ENCODE peak calls at places on chromosome 6, in ten cellular contexts. One of them, this sample, is unnamed.

GRCh38 chr6:17638212-17638611 is 38.1 kb downstream of the FAM8A1 start:
- DNase-seq in B cell: no peak
- DNase-seq in neural progenitor cell: no peak
- DNase-seq in A549: no peak
- DNase-seq in colonic mucosa: no peak
- DNase-seq in GM12865: no peak
- DNase-seq in omental fat pad: no peak
- DNase-seq in body of pancreas: no peak
- DNase-seq in GM23338: no peak
- DNase-seq in PC-3: no peak
- DNase-seq in this sample: no peak

GRCh38 chr6:25138697-25139051 is 140.5 kb upstream of the CARMIL1 start:
- DNase-seq in B cell: peak
- DNase-seq in neural progenitor cell: no peak
- DNase-seq in A549: no peak
- DNase-seq in colonic mucosa: no peak
- DNase-seq in GM12865: peak
- DNase-seq in omental fat pad: no peak
- DNase-seq in body of pancreas: no peak
- DNase-seq in GM23338: no peak
- DNase-seq in PC-3: peak
- DNase-seq in this sample: no peak

GRCh38 chr6:42742116-42742894 is 3.6 kb downstream of the TBCC start:
- DNase-seq in B cell: no peak
- DNase-seq in neural progenitor cell: no peak
- DNase-seq in A549: no peak
- DNase-seq in colonic mucosa: no peak
- DNase-seq in GM12865: no peak
- DNase-seq in omental fat pad: no peak
- DNase-seq in body of pancreas: no peak
- DNase-seq in GM23338: no peak
- DNase-seq in PC-3: peak
- DNase-seq in this sample: no peak

GRCh38 chr6:94144807-94145206 is 725.4 kb upstream of the EPHA7 start:
- DNase-seq in B cell: no peak
- DNase-seq in neural progenitor cell: no peak
- DNase-seq in A549: no peak
- DNase-seq in colonic mucosa: no peak
- DNase-seq in GM12865: no peak
- DNase-seq in omental fat pad: no peak
- DNase-seq in body of pancreas: no peak
- DNase-seq in GM23338: no peak
- DNase-seq in PC-3: no peak
- DNase-seq in this sample: no peak

GRCh38 chr6:106520711-106521367 is 108.5 kb downstream of the RTN4IP1 start:
- DNase-seq in B cell: peak
- DNase-seq in neural progenitor cell: no peak
- DNase-seq in A549: no peak
- DNase-seq in colonic mucosa: peak
- DNase-seq in GM12865: peak
- DNase-seq in omental fat pad: no peak
- DNase-seq in body of pancreas: no peak
- DNase-seq in GM23338: no peak
- DNase-seq in PC-3: no peak
- DNase-seq in this sample: peak

GRCh38 chr6:139597781-139598368 is 223.4 kb upstream of the CITED2 start:
- DNase-seq in B cell: no peak
- DNase-seq in neural progenitor cell: peak
- DNase-seq in A549: peak
- DNase-seq in colonic mucosa: peak
- DNase-seq in GM12865: no peak
- DNase-seq in omental fat pad: no peak
- DNase-seq in body of pancreas: peak
- DNase-seq in GM23338: no peak
- DNase-seq in PC-3: peak
- DNase-seq in this sample: no peak

GRCh38 chr6:142294681-142295080 is 7.1 kb upstream of the ADGRG6 start:
- DNase-seq in B cell: peak
- DNase-seq in neural progenitor cell: no peak
- DNase-seq in A549: no peak
- DNase-seq in colonic mucosa: no peak
- DNase-seq in GM12865: no peak
- DNase-seq in omental fat pad: no peak
- DNase-seq in body of pancreas: no peak
- DNase-seq in GM23338: no peak
- DNase-seq in PC-3: no peak
- DNase-seq in this sample: no peak

GRCh38 chr6:131948692-131949614 is 2.2 kb downstream of the CCN2 start:
- DNase-seq in B cell: no peak
- DNase-seq in neural progenitor cell: no peak
- DNase-seq in A549: no peak
- DNase-seq in colonic mucosa: no peak
- DNase-seq in GM12865: no peak
- DNase-seq in omental fat pad: no peak
- DNase-seq in body of pancreas: peak
- DNase-seq in GM23338: no peak
- DNase-seq in PC-3: peak
- DNase-seq in this sample: no peak

GRCh38 chr6:100573169-100573568 is 108.4 kb upstream of the SIM1 start:
- DNase-seq in B cell: no peak
- DNase-seq in neural progenitor cell: peak
- DNase-seq in A549: peak
- DNase-seq in colonic mucosa: no peak
- DNase-seq in GM12865: peak
- DNase-seq in omental fat pad: no peak
- DNase-seq in body of pancreas: no peak
- DNase-seq in GM23338: peak
- DNase-seq in PC-3: peak
- DNase-seq in this sample: no peak

GRCh38 chr6:50655848-50656453 is 57.4 kb upstream of the TFAP2D start:
- DNase-seq in B cell: no peak
- DNase-seq in neural progenitor cell: peak
- DNase-seq in A549: peak
- DNase-seq in colonic mucosa: no peak
- DNase-seq in GM12865: peak
- DNase-seq in omental fat pad: no peak
- DNase-seq in body of pancreas: no peak
- DNase-seq in GM23338: peak
- DNase-seq in PC-3: peak
- DNase-seq in this sample: peak

GRCh38 chr6:129489215-129489765 is 220.7 kb downstream of the ARHGAP18 start:
- DNase-seq in B cell: no peak
- DNase-seq in neural progenitor cell: no peak
- DNase-seq in A549: no peak
- DNase-seq in colonic mucosa: no peak
- DNase-seq in GM12865: no peak
- DNase-seq in omental fat pad: no peak
- DNase-seq in body of pancreas: no peak
- DNase-seq in GM23338: no peak
- DNase-seq in PC-3: no peak
- DNase-seq in this sample: no peak

GRCh38 chr6:42131531-42131930 is 10.9 kb downstream of the C6orf132 start:
- DNase-seq in B cell: no peak
- DNase-seq in neural progenitor cell: no peak
- DNase-seq in A549: no peak
- DNase-seq in colonic mucosa: no peak
- DNase-seq in GM12865: no peak
- DNase-seq in omental fat pad: no peak
- DNase-seq in body of pancreas: no peak
- DNase-seq in GM23338: no peak
- DNase-seq in PC-3: peak
- DNase-seq in this sample: no peak

GRCh38 chr6:13273931-13274706 is 54.2 kb downstream of the TBC1D7 start:
- DNase-seq in B cell: peak
- DNase-seq in neural progenitor cell: no peak
- DNase-seq in A549: no peak
- DNase-seq in colonic mucosa: peak
- DNase-seq in GM12865: peak
- DNase-seq in omental fat pad: no peak
- DNase-seq in body of pancreas: no peak
- DNase-seq in GM23338: no peak
- DNase-seq in PC-3: no peak
- DNase-seq in this sample: peak

GRCh38 chr6:151425561-151425960 is 26.4 kb downstream of the RMND1 start:
- DNase-seq in B cell: no peak
- DNase-seq in neural progenitor cell: no peak
- DNase-seq in A549: no peak
- DNase-seq in colonic mucosa: no peak
- DNase-seq in GM12865: no peak
- DNase-seq in omental fat pad: no peak
- DNase-seq in body of pancreas: no peak
- DNase-seq in GM23338: no peak
- DNase-seq in PC-3: peak
- DNase-seq in this sample: no peak

GRCh38 chr6:52009736-52010135 is 77.7 kb downstream of the PKHD1 start:
- DNase-seq in B cell: no peak
- DNase-seq in neural progenitor cell: no peak
- DNase-seq in A549: no peak
- DNase-seq in colonic mucosa: no peak
- DNase-seq in GM12865: no peak
- DNase-seq in omental fat pad: no peak
- DNase-seq in body of pancreas: no peak
- DNase-seq in GM23338: no peak
- DNase-seq in PC-3: no peak
- DNase-seq in this sample: no peak

GRCh38 chr6:168480481-168480880 is 39.5 kb downstream of the SMOC2 start:
- DNase-seq in B cell: no peak
- DNase-seq in neural progenitor cell: no peak
- DNase-seq in A549: no peak
- DNase-seq in colonic mucosa: no peak
- DNase-seq in GM12865: no peak
- DNase-seq in omental fat pad: no peak
- DNase-seq in body of pancreas: no peak
- DNase-seq in GM23338: no peak
- DNase-seq in PC-3: no peak
- DNase-seq in this sample: no peak

GRCh38 chr6:14121936-14122344 is 4.4 kb downstream of the CD83 start:
- DNase-seq in B cell: peak
- DNase-seq in neural progenitor cell: no peak
- DNase-seq in A549: no peak
- DNase-seq in colonic mucosa: no peak
- DNase-seq in GM12865: peak
- DNase-seq in omental fat pad: no peak
- DNase-seq in body of pancreas: no peak
- DNase-seq in GM23338: no peak
- DNase-seq in PC-3: no peak
- DNase-seq in this sample: peak

GRCh38 chr6:34343823-34344222 is 48.6 kb downstream of the NUDT3 start:
- DNase-seq in B cell: no peak
- DNase-seq in neural progenitor cell: no peak
- DNase-seq in A549: no peak
- DNase-seq in colonic mucosa: no peak
- DNase-seq in GM12865: no peak
- DNase-seq in omental fat pad: no peak
- DNase-seq in body of pancreas: no peak
- DNase-seq in GM23338: no peak
- DNase-seq in PC-3: no peak
- DNase-seq in this sample: no peak

GRCh38 chr6:52544325-52545022 is 32.4 kb downstream of the TRAM2 start:
- DNase-seq in B cell: no peak
- DNase-seq in neural progenitor cell: no peak
- DNase-seq in A549: no peak
- DNase-seq in colonic mucosa: no peak
- DNase-seq in GM12865: no peak
- DNase-seq in omental fat pad: no peak
- DNase-seq in body of pancreas: no peak
- DNase-seq in GM23338: no peak
- DNase-seq in PC-3: peak
- DNase-seq in this sample: no peak

GRCh38 chr6:160767019-160767646 is 65.1 kb downstream of the PLG start:
- DNase-seq in B cell: peak
- DNase-seq in neural progenitor cell: peak
- DNase-seq in A549: peak
- DNase-seq in colonic mucosa: peak
- DNase-seq in GM12865: peak
- DNase-seq in omental fat pad: no peak
- DNase-seq in body of pancreas: peak
- DNase-seq in GM23338: peak
- DNase-seq in PC-3: peak
- DNase-seq in this sample: peak
- TF ChIP-seq CTCF in B cell: peak
- TF ChIP-seq CTCF in neural progenitor cell: peak
- TF ChIP-seq CTCF in A549: peak
- TF ChIP-seq CTCF in colonic mucosa: peak
- TF ChIP-seq CTCF in GM12865: peak
- TF ChIP-seq CTCF in omental fat pad: no peak
- TF ChIP-seq CTCF in body of pancreas: peak
- TF ChIP-seq CTCF in GM23338: peak
- TF ChIP-seq CTCF in PC-3: peak
- TF ChIP-seq CTCF in this sample: peak

GRCh38 chr6:119720160-119720559 is 370.6 kb upstream of the MAN1A1 start:
- DNase-seq in B cell: no peak
- DNase-seq in neural progenitor cell: no peak
- DNase-seq in A549: no peak
- DNase-seq in colonic mucosa: no peak
- DNase-seq in GM12865: no peak
- DNase-seq in omental fat pad: no peak
- DNase-seq in body of pancreas: no peak
- DNase-seq in GM23338: peak
- DNase-seq in PC-3: peak
- DNase-seq in this sample: no peak
- TF ChIP-seq CTCF in B cell: no peak
- TF ChIP-seq CTCF in neural progenitor cell: peak
- TF ChIP-seq CTCF in A549: no peak
- TF ChIP-seq CTCF in colonic mucosa: no peak
- TF ChIP-seq CTCF in GM12865: peak
- TF ChIP-seq CTCF in omental fat pad: no peak
- TF ChIP-seq CTCF in body of pancreas: no peak
- TF ChIP-seq CTCF in GM23338: peak
- TF ChIP-seq CTCF in PC-3: peak
- TF ChIP-seq CTCF in this sample: no peak

DNA sequence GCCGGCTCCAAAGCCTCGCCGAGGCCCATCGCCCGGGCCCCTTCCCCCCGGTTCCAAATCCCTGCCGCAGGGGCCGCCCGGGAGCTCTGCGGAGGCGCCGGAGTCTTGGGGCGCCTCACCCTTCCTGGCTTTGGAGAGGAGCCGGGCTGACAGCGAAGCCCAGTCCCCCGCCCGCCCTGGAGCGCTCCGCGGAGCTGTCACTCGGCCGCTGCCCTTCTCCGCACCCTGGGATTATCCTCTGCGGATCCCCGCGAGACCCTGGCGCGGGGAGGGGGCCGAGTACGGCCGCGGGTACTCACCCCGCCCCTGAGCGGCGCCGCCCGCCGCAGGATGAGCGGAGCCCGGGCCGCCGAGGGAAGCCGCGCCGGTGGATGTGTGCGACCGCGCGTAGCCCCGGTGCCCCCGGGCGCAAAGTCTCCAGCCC is 343 bp downstream of the SNAP91 start:
- DNase-seq in B cell: no peak
- DNase-seq in neural progenitor cell: peak
- DNase-seq in A549: no peak
- DNase-seq in colonic mucosa: no peak
- DNase-seq in GM12865: no peak
- DNase-seq in omental fat pad: no peak
- DNase-seq in body of pancreas: no peak
- DNase-seq in GM23338: peak
- DNase-seq in PC-3: no peak
- DNase-seq in this sample: no peak
- TF ChIP-seq CTCF in B cell: no peak
- TF ChIP-seq CTCF in neural progenitor cell: no peak
- TF ChIP-seq CTCF in A549: no peak
- TF ChIP-seq CTCF in colonic mucosa: no peak
- TF ChIP-seq CTCF in GM12865: no peak
- TF ChIP-seq CTCF in omental fat pad: no peak
- TF ChIP-seq CTCF in body of pancreas: no peak
- TF ChIP-seq CTCF in GM23338: no peak
- TF ChIP-seq CTCF in PC-3: no peak
- TF ChIP-seq CTCF in this sample: no peak

GRCh38 chr6:72622094-72622540 is 253 bp downstream of the KCNQ5 start:
- DNase-seq in B cell: peak
- DNase-seq in neural progenitor cell: peak
- DNase-seq in A549: peak
- DNase-seq in colonic mucosa: peak
- DNase-seq in GM12865: peak
- DNase-seq in omental fat pad: no peak
- DNase-seq in body of pancreas: peak
- DNase-seq in GM23338: peak
- DNase-seq in PC-3: no peak
- DNase-seq in this sample: peak
- TF ChIP-seq CTCF in B cell: peak
- TF ChIP-seq CTCF in neural progenitor cell: peak
- TF ChIP-seq CTCF in A549: no peak
- TF ChIP-seq CTCF in colonic mucosa: no peak
- TF ChIP-seq CTCF in GM12865: peak
- TF ChIP-seq CTCF in omental fat pad: no peak
- TF ChIP-seq CTCF in body of pancreas: no peak
- TF ChIP-seq CTCF in GM23338: no peak
- TF ChIP-seq CTCF in PC-3: no peak
- TF ChIP-seq CTCF in this sample: peak

This sample was measured in activated CD8-positive, alpha-beta T cell treated with anti-CD3 and anti-CD28 coated beads for 36 hours.